ENCODE peak calls at places on chromosomes 4 and X, in eight cellular contexts. One of them, this sample, is unnamed.
A peak's percentile ranks its signal among the peaks of the same experiment; 100 is the strongest.

GRCh38 chr4:52259978-52260377 is 208.9 kb downstream of the SPATA18 start:
- DNase-seq in A673: no peak
- DNase-seq in mammary epithelial cell: no peak
- DNase-seq in prostate gland: no peak
- DNase-seq in left lung: no peak
- DNase-seq in osteoblast: no peak
- DNase-seq in A549: no peak
- DNase-seq in GM12878: no peak
- DNase-seq in this sample: no peak

GRCh38 chr4:179285696-179286095 is 1843.5 kb upstream of the AGA start:
- DNase-seq in A673: no peak
- DNase-seq in mammary epithelial cell: no peak
- DNase-seq in prostate gland: no peak
- DNase-seq in left lung: no peak
- DNase-seq in osteoblast: no peak
- DNase-seq in A549: no peak
- DNase-seq in GM12878: no peak
- DNase-seq in this sample: no peak

GRCh38 chr4:88761861-88762523 is 64.4 kb upstream of the NAP1L5 start:
- DNase-seq in A673: no peak
- DNase-seq in mammary epithelial cell: no peak
- DNase-seq in prostate gland: no peak
- DNase-seq in left lung: no peak
- DNase-seq in osteoblast: no peak
- DNase-seq in A549: no peak
- DNase-seq in GM12878: no peak
- DNase-seq in this sample: no peak

GRCh38 chr4:4995103-4995761 is 24.0 kb downstream of the CYTL1 start:
- DNase-seq in A673: peak; percentile 78
- DNase-seq in mammary epithelial cell: peak; percentile 42
- DNase-seq in prostate gland: peak; percentile 26
- DNase-seq in left lung: peak; percentile 85
- DNase-seq in osteoblast: peak; percentile 92
- DNase-seq in A549: peak; percentile 69
- DNase-seq in GM12878: no peak
- DNase-seq in this sample: peak; percentile 92

GRCh38 chr4:126489826-126490463 is 1142.8 kb upstream of the INTU start:
- DNase-seq in A673: no peak
- DNase-seq in mammary epithelial cell: no peak
- DNase-seq in prostate gland: no peak
- DNase-seq in left lung: peak; percentile 68
- DNase-seq in osteoblast: no peak
- DNase-seq in A549: no peak
- DNase-seq in GM12878: no peak
- DNase-seq in this sample: no peak

GRCh38 chr4:20248155-20248558 is 3.5 kb upstream of the SLIT2 start:
- DNase-seq in A673: peak; percentile 89
- DNase-seq in mammary epithelial cell: no peak
- DNase-seq in prostate gland: no peak
- DNase-seq in left lung: no peak
- DNase-seq in osteoblast: peak; percentile 82
- DNase-seq in A549: no peak
- DNase-seq in GM12878: no peak
- DNase-seq in this sample: no peak

GRCh38 chr4:15420642-15421041 is 7.2 kb upstream of the C1QTNF7 start:
- DNase-seq in A673: no peak
- DNase-seq in mammary epithelial cell: peak; percentile 48
- DNase-seq in prostate gland: no peak
- DNase-seq in left lung: no peak
- DNase-seq in osteoblast: peak; percentile 53
- DNase-seq in A549: no peak
- DNase-seq in GM12878: no peak
- DNase-seq in this sample: no peak

GRCh38 chr4:153297116-153297515 is 47.4 kb upstream of the MND1 start:
- DNase-seq in A673: no peak
- DNase-seq in mammary epithelial cell: no peak
- DNase-seq in prostate gland: peak; percentile 43
- DNase-seq in left lung: no peak
- DNase-seq in osteoblast: no peak
- DNase-seq in A549: no peak
- DNase-seq in GM12878: no peak
- DNase-seq in this sample: peak; percentile 89

GRCh38 chr4:167652267-167652666 is 418.0 kb upstream of the SPOCK3 start:
- DNase-seq in A673: no peak
- DNase-seq in mammary epithelial cell: no peak
- DNase-seq in prostate gland: no peak
- DNase-seq in left lung: peak; percentile 51
- DNase-seq in osteoblast: no peak
- DNase-seq in A549: no peak
- DNase-seq in GM12878: no peak
- DNase-seq in this sample: no peak

GRCh38 chr4:184899261-184900134 is 73.7 kb upstream of the ACSL1 start:
- DNase-seq in A673: no peak
- DNase-seq in mammary epithelial cell: peak; percentile 73
- DNase-seq in prostate gland: peak; percentile 83
- DNase-seq in left lung: peak; percentile 91
- DNase-seq in osteoblast: no peak
- DNase-seq in A549: no peak
- DNase-seq in GM12878: no peak
- DNase-seq in this sample: no peak

GRCh38 chrX:23662187-23662586 is 5.1 kb upstream of the PRDX4 start:
- DNase-seq in A673: no peak
- DNase-seq in mammary epithelial cell: no peak
- DNase-seq in prostate gland: no peak
- DNase-seq in left lung: no peak
- DNase-seq in osteoblast: no peak
- DNase-seq in A549: no peak
- DNase-seq in GM12878: peak; percentile 42
- DNase-seq in this sample: no peak

GRCh38 chrX:6021316-6022091 is 207.2 kb downstream of the NLGN4X start:
- DNase-seq in A673: peak; percentile 80
- DNase-seq in mammary epithelial cell: peak; percentile 37
- DNase-seq in prostate gland: peak; percentile 3
- DNase-seq in left lung: no peak
- DNase-seq in osteoblast: no peak
- DNase-seq in A549: no peak
- DNase-seq in GM12878: no peak
- DNase-seq in this sample: no peak

GRCh38 chr4:70613893-70614572 is 14.5 kb upstream of the ENAM start:
- DNase-seq in A673: no peak
- DNase-seq in mammary epithelial cell: no peak
- DNase-seq in prostate gland: no peak
- DNase-seq in left lung: no peak
- DNase-seq in osteoblast: no peak
- DNase-seq in A549: no peak
- DNase-seq in GM12878: no peak
- DNase-seq in this sample: no peak

GRCh38 chr4:6769138-6769983 is 13.2 kb upstream of the KIAA0232 start:
- DNase-seq in A673: no peak
- DNase-seq in mammary epithelial cell: no peak
- DNase-seq in prostate gland: no peak
- DNase-seq in left lung: no peak
- DNase-seq in osteoblast: peak; percentile 53
- DNase-seq in A549: no peak
- DNase-seq in GM12878: no peak
- DNase-seq in this sample: no peak

GRCh38 chr4:6771229-6771671 is 11.3 kb upstream of the KIAA0232 start:
- DNase-seq in A673: no peak
- DNase-seq in mammary epithelial cell: peak; percentile 56
- DNase-seq in prostate gland: no peak
- DNase-seq in left lung: no peak
- DNase-seq in osteoblast: peak; percentile 96
- DNase-seq in A549: no peak
- DNase-seq in GM12878: no peak
- DNase-seq in this sample: no peak

GRCh38 chr4:6770581-6771228 is 11.8 kb upstream of the KIAA0232 start:
- DNase-seq in A673: no peak
- DNase-seq in mammary epithelial cell: no peak
- DNase-seq in prostate gland: no peak
- DNase-seq in left lung: no peak
- DNase-seq in osteoblast: peak; percentile 30
- DNase-seq in A549: no peak
- DNase-seq in GM12878: no peak
- DNase-seq in this sample: no peak

GRCh38 chr4:6768539-6768905 is 14.0 kb upstream of the KIAA0232 start:
- DNase-seq in A673: no peak
- DNase-seq in mammary epithelial cell: no peak
- DNase-seq in prostate gland: no peak
- DNase-seq in left lung: no peak
- DNase-seq in osteoblast: peak; percentile 97
- DNase-seq in A549: no peak
- DNase-seq in GM12878: no peak
- DNase-seq in this sample: no peak

DNA sequence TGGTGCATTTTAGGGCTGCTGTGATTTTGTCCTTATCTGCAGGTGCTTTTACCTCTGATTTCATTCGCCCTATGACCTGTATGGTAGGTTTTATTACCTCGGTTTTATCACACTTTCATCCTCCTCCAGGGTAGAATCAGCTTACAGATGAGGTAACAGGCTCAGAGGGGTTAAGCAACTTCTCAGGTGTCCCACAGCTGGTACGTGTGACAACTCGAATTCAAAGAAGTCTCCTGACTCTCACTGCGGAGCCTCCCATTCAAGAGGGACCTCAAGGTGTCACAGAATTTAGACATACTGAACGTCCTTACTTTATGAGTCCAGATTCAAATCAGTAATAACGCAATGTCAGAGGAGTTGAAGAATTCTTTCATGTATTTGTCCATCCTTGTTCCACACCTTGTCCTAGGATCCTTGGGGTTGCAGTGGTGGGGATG is 12.5 kb upstream of the KIAA0232 start:
- DNase-seq in A673: no peak
- DNase-seq in mammary epithelial cell: no peak
- DNase-seq in prostate gland: no peak
- DNase-seq in left lung: no peak
- DNase-seq in osteoblast: no peak
- DNase-seq in A549: no peak
- DNase-seq in GM12878: no peak
- DNase-seq in this sample: no peak
- H3K27ac ChIP-seq in A673: no peak overlapping the region
- H3K27ac ChIP-seq in mammary epithelial cell: no peak overlapping the region
- H3K27ac ChIP-seq in prostate gland: no peak overlapping the region
- H3K27ac ChIP-seq in left lung: no peak overlapping the region
- H3K27ac ChIP-seq in osteoblast: no peak overlapping the region
- H3K27ac ChIP-seq in A549: no peak overlapping the region
- H3K27ac ChIP-seq in GM12878: no peak overlapping the region
- H3K27ac ChIP-seq in this sample: no peak overlapping the region

GRCh38 chrX:132737743-132738142 is 220.7 kb downstream of the HS6ST2 start:
- DNase-seq in A673: peak; percentile 24
- DNase-seq in mammary epithelial cell: peak; percentile 38
- DNase-seq in prostate gland: no peak
- DNase-seq in left lung: no peak
- DNase-seq in osteoblast: no peak
- DNase-seq in A549: no peak
- DNase-seq in GM12878: no peak
- DNase-seq in this sample: no peak

GRCh38 chrX:132740316-132741123 is 217.9 kb downstream of the HS6ST2 start:
- DNase-seq in A673: peak; percentile 32
- DNase-seq in mammary epithelial cell: no peak
- DNase-seq in prostate gland: no peak
- DNase-seq in left lung: no peak
- DNase-seq in osteoblast: no peak
- DNase-seq in A549: no peak
- DNase-seq in GM12878: no peak
- DNase-seq in this sample: no peak

GRCh38 chrX:132741706-132742105 is 216.7 kb downstream of the HS6ST2 start:
- DNase-seq in A673: peak; percentile 7
- DNase-seq in mammary epithelial cell: no peak
- DNase-seq in prostate gland: no peak
- DNase-seq in left lung: no peak
- DNase-seq in osteoblast: no peak
- DNase-seq in A549: no peak
- DNase-seq in GM12878: no peak
- DNase-seq in this sample: no peak

GRCh38 chrX:132743086-132743485 is 215.3 kb downstream of the HS6ST2 start:
- DNase-seq in A673: no peak
- DNase-seq in mammary epithelial cell: no peak
- DNase-seq in prostate gland: no peak
- DNase-seq in left lung: no peak
- DNase-seq in osteoblast: no peak
- DNase-seq in A549: no peak
- DNase-seq in GM12878: no peak
- DNase-seq in this sample: no peak

GRCh38 chrX:132738951-132739350 is 219.5 kb downstream of the HS6ST2 start:
- DNase-seq in A673: peak; percentile 21
- DNase-seq in mammary epithelial cell: no peak
- DNase-seq in prostate gland: no peak
- DNase-seq in left lung: no peak
- DNase-seq in osteoblast: no peak
- DNase-seq in A549: no peak
- DNase-seq in GM12878: no peak
- DNase-seq in this sample: no peak
- H3K4me1 ChIP-seq in A673: no peaks in the 10 kb centered on the region
- H3K4me1 ChIP-seq in mammary epithelial cell: peaks cover 3% of the 10 kb centered on the region
- H3K4me1 ChIP-seq in prostate gland: no peaks in the 10 kb centered on the region
- H3K4me1 ChIP-seq in left lung: no peaks in the 10 kb centered on the region
- H3K4me1 ChIP-seq in osteoblast: no peaks in the 10 kb centered on the region
- H3K4me1 ChIP-seq in A549: no peaks in the 10 kb centered on the region
- H3K4me1 ChIP-seq in GM12878: no peaks in the 10 kb centered on the region
- H3K4me1 ChIP-seq in this sample: no peaks in the 10 kb centered on the region

GRCh38 chr4:9880411-9881197 is 99.2 kb downstream of the DRD5 start:
- DNase-seq in A673: no peak
- DNase-seq in mammary epithelial cell: no peak
- DNase-seq in prostate gland: no peak
- DNase-seq in left lung: no peak
- DNase-seq in osteoblast: no peak
- DNase-seq in A549: no peak
- DNase-seq in GM12878: no peak
- DNase-seq in this sample: no peak

GRCh38 chr4:9875516-9875915 is 94.1 kb downstream of the DRD5 start:
- DNase-seq in A673: no peak
- DNase-seq in mammary epithelial cell: no peak
- DNase-seq in prostate gland: no peak
- DNase-seq in left lung: no peak
- DNase-seq in osteoblast: no peak
- DNase-seq in A549: no peak
- DNase-seq in GM12878: no peak
- DNase-seq in this sample: no peak

GRCh38 chr4:9877123-9877522 is 95.7 kb downstream of the DRD5 start:
- DNase-seq in A673: no peak
- DNase-seq in mammary epithelial cell: no peak
- DNase-seq in prostate gland: no peak
- DNase-seq in left lung: no peak
- DNase-seq in osteoblast: no peak
- DNase-seq in A549: no peak
- DNase-seq in GM12878: no peak
- DNase-seq in this sample: no peak
- TF ChIP-seq CTCF in A673: no peak
- TF ChIP-seq CTCF in mammary epithelial cell: no peak
- TF ChIP-seq CTCF in prostate gland: no peak
- TF ChIP-seq CTCF in left lung: no peak
- TF ChIP-seq CTCF in osteoblast: no peak
- TF ChIP-seq CTCF in A549: no peak
- TF ChIP-seq CTCF in GM12878: no peak
- TF ChIP-seq CTCF in this sample: no peak

DNA sequence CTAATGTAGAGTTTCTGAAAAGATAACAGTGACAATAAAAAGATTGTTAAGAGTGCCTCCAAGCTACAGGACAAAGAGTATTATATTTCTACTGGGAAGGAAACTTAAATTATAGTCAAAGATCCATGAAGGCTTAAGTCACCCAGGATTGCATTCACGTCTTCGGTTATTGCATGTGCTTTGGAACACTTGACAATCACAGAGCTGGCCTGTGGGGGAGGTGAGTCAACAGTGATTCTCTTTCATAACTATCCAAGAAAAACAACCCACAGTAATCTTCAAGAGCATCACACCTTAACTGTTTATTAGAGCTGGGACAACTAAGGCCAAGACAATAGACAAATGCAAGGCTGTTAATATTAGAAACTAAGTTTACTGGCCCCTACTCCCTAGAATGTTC is 40.3 kb downstream of the PDGFC start:
- DNase-seq in A673: peak; percentile 82
- DNase-seq in mammary epithelial cell: peak; percentile 93
- DNase-seq in prostate gland: peak; percentile 62
- DNase-seq in left lung: no peak
- DNase-seq in osteoblast: no peak
- DNase-seq in A549: peak; percentile 36
- DNase-seq in GM12878: no peak
- DNase-seq in this sample: no peak
- H3K27ac ChIP-seq in A673: peak overlapping the region; percentile 78
- H3K27ac ChIP-seq in mammary epithelial cell: peak overlapping the region; percentile 97
- H3K27ac ChIP-seq in prostate gland: no peak overlapping the region
- H3K27ac ChIP-seq in left lung: no peak overlapping the region
- H3K27ac ChIP-seq in osteoblast: peak overlapping the region; percentile 24
- H3K27ac ChIP-seq in A549: peak overlapping the region; percentile 76
- H3K27ac ChIP-seq in GM12878: no peak overlapping the region
- H3K27ac ChIP-seq in this sample: no peak overlapping the region